ENCODE peak calls at places on chromosome 11, in ten cellular contexts. One of them, this sample, is unnamed.

GRCh38 chr11:61279934-61280656 is 15.0 kb downstream of the VWCE start:
- DNase-seq in progenitor cell of endocrine pancreas: no peak
- DNase-seq in lung: no peak
- DNase-seq in DND-41: no peak
- DNase-seq in epithelial cell of proximal tubule: no peak
- DNase-seq in D721Med: no peak
- DNase-seq in retinal pigment epithelial cell: no peak
- DNase-seq in GM12865: no peak
- DNase-seq in coronary artery: no peak
- DNase-seq in A549: no peak
- DNase-seq in this sample: no peak

GRCh38 chr11:78140392-78141077 is 1.1 kb upstream of the ALG8 start:
- DNase-seq in A549: no peak
- DNase-seq in coronary artery: no peak
- DNase-seq in DND-41: peak; percentile 19
- DNase-seq in progenitor cell of endocrine pancreas: no peak
- DNase-seq in lung: no peak
- DNase-seq in GM12865: peak; percentile 7
- DNase-seq in retinal pigment epithelial cell: no peak
- DNase-seq in epithelial cell of proximal tubule: no peak
- DNase-seq in D721Med: no peak
- DNase-seq in this sample: no peak

GRCh38 chr11:47553417-47553746 is 450 bp upstream of the CELF1 start:
- DNase-seq in lung: no peak
- DNase-seq in GM12865: no peak
- DNase-seq in D721Med: no peak
- DNase-seq in DND-41: no peak
- DNase-seq in A549: no peak
- DNase-seq in coronary artery: no peak
- DNase-seq in retinal pigment epithelial cell: no peak
- DNase-seq in epithelial cell of proximal tubule: no peak
- DNase-seq in progenitor cell of endocrine pancreas: no peak
- DNase-seq in this sample: no peak

GRCh38 chr11:102239906-102240305 is 77.4 kb upstream of the BIRC3 start:
- DNase-seq in retinal pigment epithelial cell: no peak
- DNase-seq in DND-41: no peak
- DNase-seq in epithelial cell of proximal tubule: no peak
- DNase-seq in lung: no peak
- DNase-seq in A549: no peak
- DNase-seq in progenitor cell of endocrine pancreas: no peak
- DNase-seq in D721Med: no peak
- DNase-seq in GM12865: no peak
- DNase-seq in coronary artery: no peak
- DNase-seq in this sample: no peak

GRCh38 chr11:132234878-132235277 is 864.5 kb downstream of the NTM start:
- DNase-seq in lung: no peak
- DNase-seq in DND-41: no peak
- DNase-seq in retinal pigment epithelial cell: no peak
- DNase-seq in progenitor cell of endocrine pancreas: no peak
- DNase-seq in A549: no peak
- DNase-seq in coronary artery: no peak
- DNase-seq in D721Med: no peak
- DNase-seq in GM12865: no peak
- DNase-seq in epithelial cell of proximal tubule: no peak
- DNase-seq in this sample: peak; percentile 22

GRCh38 chr11:4095509-4096230 is 1.1 kb downstream of the RRM1 start:
- DNase-seq in DND-41: no peak
- DNase-seq in coronary artery: no peak
- DNase-seq in retinal pigment epithelial cell: no peak
- DNase-seq in lung: no peak
- DNase-seq in GM12865: peak; percentile 35
- DNase-seq in epithelial cell of proximal tubule: no peak
- DNase-seq in A549: peak; percentile 21
- DNase-seq in progenitor cell of endocrine pancreas: no peak
- DNase-seq in D721Med: no peak
- DNase-seq in this sample: peak; percentile 31

GRCh38 chr11:134272381-134273316 is 3.5 kb upstream of the GLB1L3 start:
- DNase-seq in epithelial cell of proximal tubule: no peak
- DNase-seq in coronary artery: peak; percentile 58
- DNase-seq in DND-41: no peak
- DNase-seq in retinal pigment epithelial cell: no peak
- DNase-seq in D721Med: no peak
- DNase-seq in lung: no peak
- DNase-seq in progenitor cell of endocrine pancreas: no peak
- DNase-seq in A549: no peak
- DNase-seq in GM12865: no peak
- DNase-seq in this sample: no peak

GRCh38 chr11:116283300-116283699 is 489.5 kb downstream of the BUD13 start:
- DNase-seq in GM12865: no peak
- DNase-seq in D721Med: no peak
- DNase-seq in progenitor cell of endocrine pancreas: no peak
- DNase-seq in retinal pigment epithelial cell: no peak
- DNase-seq in A549: no peak
- DNase-seq in epithelial cell of proximal tubule: no peak
- DNase-seq in lung: no peak
- DNase-seq in DND-41: no peak
- DNase-seq in coronary artery: no peak
- DNase-seq in this sample: no peak

GRCh38 chr11:7892751-7893356 is 38.2 kb downstream of the OR10A6 start:
- DNase-seq in progenitor cell of endocrine pancreas: no peak
- DNase-seq in DND-41: peak; percentile 5
- DNase-seq in retinal pigment epithelial cell: no peak
- DNase-seq in D721Med: peak; percentile 18
- DNase-seq in coronary artery: no peak
- DNase-seq in GM12865: peak; percentile 62
- DNase-seq in lung: no peak
- DNase-seq in epithelial cell of proximal tubule: no peak
- DNase-seq in A549: peak; percentile 54
- DNase-seq in this sample: peak; percentile 29

GRCh38 chr11:62614275-62614674 is 1.2 kb downstream of the ROM1 start:
- DNase-seq in D721Med: no peak
- DNase-seq in epithelial cell of proximal tubule: no peak
- DNase-seq in retinal pigment epithelial cell: no peak
- DNase-seq in lung: no peak
- DNase-seq in DND-41: no peak
- DNase-seq in progenitor cell of endocrine pancreas: no peak
- DNase-seq in A549: no peak
- DNase-seq in coronary artery: no peak
- DNase-seq in GM12865: no peak
- DNase-seq in this sample: no peak

GRCh38 chr11:110376711-110377324 is 52.9 kb upstream of the FDX1 start:
- DNase-seq in DND-41: peak; percentile 18
- DNase-seq in coronary artery: no peak
- DNase-seq in GM12865: peak; percentile 80
- DNase-seq in D721Med: peak; percentile 40
- DNase-seq in progenitor cell of endocrine pancreas: peak; percentile 27
- DNase-seq in A549: peak; percentile 65
- DNase-seq in epithelial cell of proximal tubule: peak; percentile 79
- DNase-seq in lung: peak; percentile 81
- DNase-seq in retinal pigment epithelial cell: peak; percentile 90
- DNase-seq in this sample: peak; percentile 28

GRCh38 chr11:83051760-83052671 is 19.7 kb downstream of the RAB30 start:
- DNase-seq in epithelial cell of proximal tubule: no peak
- DNase-seq in D721Med: no peak
- DNase-seq in A549: no peak
- DNase-seq in coronary artery: no peak
- DNase-seq in GM12865: no peak
- DNase-seq in retinal pigment epithelial cell: peak; percentile 40
- DNase-seq in progenitor cell of endocrine pancreas: no peak
- DNase-seq in lung: no peak
- DNase-seq in DND-41: no peak
- DNase-seq in this sample: peak; percentile 97

GRCh38 chr11:127925430-127925829 is 661.9 kb downstream of the ETS1 start:
- DNase-seq in GM12865: no peak
- DNase-seq in A549: no peak
- DNase-seq in D721Med: no peak
- DNase-seq in DND-41: no peak
- DNase-seq in retinal pigment epithelial cell: peak; percentile 69
- DNase-seq in coronary artery: no peak
- DNase-seq in lung: no peak
- DNase-seq in progenitor cell of endocrine pancreas: no peak
- DNase-seq in epithelial cell of proximal tubule: peak; percentile 18
- DNase-seq in this sample: no peak

GRCh38 chr11:130635937-130636336 is 187.5 kb downstream of the ADAMTS15 start:
- DNase-seq in epithelial cell of proximal tubule: no peak
- DNase-seq in retinal pigment epithelial cell: no peak
- DNase-seq in progenitor cell of endocrine pancreas: no peak
- DNase-seq in coronary artery: peak; percentile 5
- DNase-seq in D721Med: no peak
- DNase-seq in lung: no peak
- DNase-seq in GM12865: no peak
- DNase-seq in DND-41: no peak
- DNase-seq in A549: no peak
- DNase-seq in this sample: no peak

GRCh38 chr11:106012744-106013143 is 9.3 kb downstream of the MSANTD4 start:
- DNase-seq in DND-41: no peak
- DNase-seq in coronary artery: no peak
- DNase-seq in progenitor cell of endocrine pancreas: no peak
- DNase-seq in epithelial cell of proximal tubule: no peak
- DNase-seq in retinal pigment epithelial cell: no peak
- DNase-seq in A549: no peak
- DNase-seq in D721Med: no peak
- DNase-seq in GM12865: no peak
- DNase-seq in lung: no peak
- DNase-seq in this sample: no peak

DNA sequence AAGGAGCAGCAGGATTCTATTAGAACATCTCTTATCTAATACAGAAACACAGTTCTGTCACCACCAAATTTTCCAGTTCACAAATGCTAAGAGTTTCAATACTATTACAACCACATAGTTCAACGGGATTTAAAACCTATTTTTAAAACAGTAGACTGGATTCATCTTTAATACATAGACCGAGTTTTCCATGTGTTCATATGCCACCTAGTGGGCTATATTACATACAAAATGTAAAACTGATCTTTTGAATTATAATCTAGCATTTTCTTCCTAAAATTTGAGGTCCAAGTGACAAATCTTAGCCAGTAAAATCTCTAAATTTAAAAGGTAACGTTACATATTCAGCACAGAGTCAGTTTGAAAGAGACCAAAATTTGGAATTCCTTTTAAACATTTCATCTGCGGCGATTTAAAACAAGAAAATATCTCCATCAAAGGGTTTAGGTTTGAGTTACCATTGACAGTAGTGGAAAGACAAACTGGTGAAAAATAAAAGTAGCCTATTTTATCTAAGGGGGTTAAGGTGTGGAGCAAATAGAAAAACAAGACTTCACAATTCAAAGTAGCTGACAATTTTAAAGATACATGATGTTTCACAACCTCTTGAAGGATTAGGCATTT is 269.3 kb upstream of the MPPED2 start:
- DNase-seq in epithelial cell of proximal tubule: peak; percentile 3
- DNase-seq in D721Med: no peak
- DNase-seq in progenitor cell of endocrine pancreas: no peak
- DNase-seq in lung: no peak
- DNase-seq in retinal pigment epithelial cell: no peak
- DNase-seq in coronary artery: no peak
- DNase-seq in DND-41: no peak
- DNase-seq in A549: no peak
- DNase-seq in GM12865: no peak
- DNase-seq in this sample: no peak
- TF ChIP-seq CTCF in epithelial cell of proximal tubule: peak; percentile 52
- TF ChIP-seq CTCF in D721Med: peak; percentile 52
- TF ChIP-seq CTCF in progenitor cell of endocrine pancreas: peak; percentile 60
- TF ChIP-seq CTCF in lung: no peak
- TF ChIP-seq CTCF in retinal pigment epithelial cell: peak; percentile 42
- TF ChIP-seq CTCF in coronary artery: peak; percentile 44
- TF ChIP-seq CTCF in DND-41: peak; percentile 40
- TF ChIP-seq CTCF in A549: peak; percentile 44
- TF ChIP-seq CTCF in GM12865: no peak
- TF ChIP-seq CTCF in this sample: peak; percentile 3

GRCh38 chr11:119044708-119045107 is 12.3 kb downstream of the HYOU1 start:
- DNase-seq in retinal pigment epithelial cell: no peak
- DNase-seq in DND-41: no peak
- DNase-seq in coronary artery: no peak
- DNase-seq in A549: no peak
- DNase-seq in lung: no peak
- DNase-seq in epithelial cell of proximal tubule: no peak
- DNase-seq in GM12865: no peak
- DNase-seq in D721Med: no peak
- DNase-seq in progenitor cell of endocrine pancreas: no peak
- DNase-seq in this sample: no peak
- TF ChIP-seq CTCF in retinal pigment epithelial cell: peak; percentile 32
- TF ChIP-seq CTCF in DND-41: peak; percentile 56
- TF ChIP-seq CTCF in coronary artery: no peak
- TF ChIP-seq CTCF in A549: no peak
- TF ChIP-seq CTCF in lung: no peak
- TF ChIP-seq CTCF in epithelial cell of proximal tubule: peak; percentile 25
- TF ChIP-seq CTCF in GM12865: peak; percentile 14
- TF ChIP-seq CTCF in D721Med: peak; percentile 1
- TF ChIP-seq CTCF in progenitor cell of endocrine pancreas: peak; percentile 43
- TF ChIP-seq CTCF in this sample: no peak

GRCh38 chr11:74686792-74687191 is 44.4 kb downstream of the CHRDL2 start:
- DNase-seq in lung: no peak
- DNase-seq in DND-41: no peak
- DNase-seq in retinal pigment epithelial cell: no peak
- DNase-seq in D721Med: no peak
- DNase-seq in GM12865: no peak
- DNase-seq in coronary artery: no peak
- DNase-seq in progenitor cell of endocrine pancreas: no peak
- DNase-seq in epithelial cell of proximal tubule: no peak
- DNase-seq in A549: no peak
- DNase-seq in this sample: no peak
- TF ChIP-seq CTCF in lung: no peak
- TF ChIP-seq CTCF in DND-41: no peak
- TF ChIP-seq CTCF in retinal pigment epithelial cell: no peak
- TF ChIP-seq CTCF in D721Med: no peak
- TF ChIP-seq CTCF in GM12865: no peak
- TF ChIP-seq CTCF in coronary artery: no peak
- TF ChIP-seq CTCF in progenitor cell of endocrine pancreas: no peak
- TF ChIP-seq CTCF in epithelial cell of proximal tubule: no peak
- TF ChIP-seq CTCF in A549: no peak
- TF ChIP-seq CTCF in this sample: peak; percentile 20

DNA sequence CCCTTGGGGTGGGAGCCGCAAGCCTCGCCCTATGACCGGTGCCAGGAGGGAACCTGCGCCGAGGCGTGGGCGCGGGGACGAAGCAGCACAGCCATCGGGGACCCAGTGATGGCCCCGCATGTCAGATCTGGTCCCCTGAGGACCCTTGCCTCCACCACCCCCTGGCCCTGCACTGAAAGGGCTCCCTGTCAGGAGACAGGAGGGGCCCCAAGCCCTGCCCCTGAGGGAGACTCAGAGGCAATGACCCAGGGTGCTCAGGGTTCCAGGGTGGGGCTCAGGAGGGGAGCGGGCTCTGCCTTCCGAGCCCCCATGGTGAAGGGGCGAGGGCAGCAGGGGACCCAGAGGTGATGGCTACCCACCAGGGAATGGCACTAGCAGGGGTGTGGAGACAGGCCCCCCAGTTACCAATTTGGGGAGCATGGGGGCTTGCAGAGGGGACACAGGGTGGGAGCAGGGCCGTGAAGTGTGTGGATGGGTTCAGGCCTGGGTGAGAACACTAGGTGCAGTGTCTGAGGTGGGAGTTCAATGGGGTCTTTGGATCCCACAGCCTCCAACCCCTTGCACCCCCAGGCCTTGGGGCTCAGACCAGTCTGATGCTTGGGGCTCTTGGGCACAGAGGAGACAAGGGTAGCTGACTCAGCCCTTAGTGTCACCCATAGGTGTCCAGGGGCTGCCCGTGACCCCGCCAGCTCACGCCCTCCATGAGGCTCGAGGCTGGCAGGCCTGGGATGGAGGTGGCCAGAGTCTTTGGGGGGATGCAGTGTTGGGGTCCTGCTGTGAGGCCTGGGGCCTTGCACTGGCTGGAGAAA is 499 bp downstream of the LRRC56 start:
- DNase-seq in epithelial cell of proximal tubule: no peak
- DNase-seq in lung: no peak
- DNase-seq in A549: no peak
- DNase-seq in DND-41: no peak
- DNase-seq in D721Med: no peak
- DNase-seq in progenitor cell of endocrine pancreas: no peak
- DNase-seq in coronary artery: no peak
- DNase-seq in GM12865: no peak
- DNase-seq in retinal pigment epithelial cell: no peak
- DNase-seq in this sample: no peak
- TF ChIP-seq CTCF in epithelial cell of proximal tubule: no peak
- TF ChIP-seq CTCF in lung: no peak
- TF ChIP-seq CTCF in A549: no peak
- TF ChIP-seq CTCF in DND-41: no peak
- TF ChIP-seq CTCF in D721Med: no peak
- TF ChIP-seq CTCF in progenitor cell of endocrine pancreas: no peak
- TF ChIP-seq CTCF in coronary artery: no peak
- TF ChIP-seq CTCF in GM12865: no peak
- TF ChIP-seq CTCF in retinal pigment epithelial cell: no peak
- TF ChIP-seq CTCF in this sample: no peak

This sample was measured in AG09319.